ENCODE peak calls at places on chromosomes 16 and 17, in four cellular contexts. P is H9, U is IMR-90, V is neuronal stem cell. Z is an unnamed sample.

GRCh38 chr17:58969156-58969555 is 137.5 kb downstream of the TRIM37 start:
- DNase-seq in U (no peak), V (no peak), P (no peak), Z (no peak)

GRCh38 chr17:48814504-48814903 is 2.5 kb downstream of the TTLL6 start:
- DNase-seq in V (peak), U (peak), P (peak), Z (peak)

GRCh38 chr17:31654936-31655335 is 204.1 kb downstream of the COPRS start:
- DNase-seq in P (no peak), V (no peak), U (peak), Z (peak)

GRCh38 chr16:54933281-54934150 is 2.9 kb downstream of the IRX5 start:
- DNase-seq in V (peak), U (no peak), P (peak), Z (no peak)

GRCh38 chr17:59762022-59762825 is 54.8 kb downstream of the VMP1 start:
- DNase-seq in U (peak), V (no peak), P (no peak), Z (no peak)

GRCh38 chr16:46839986-46840443 is 9.0 kb upstream of the C16orf87 start:
- DNase-seq in U (no peak), P (no peak), V (no peak), Z (no peak)

GRCh38 chr17:81494984-81495383 is 17.6 kb downstream of the ACTG1 start:
- DNase-seq in V (no peak), U (no peak), P (no peak), Z (no peak)

GRCh38 chr17:32610027-32610650 is 123.3 kb downstream of the CDK5R1 start:
- DNase-seq in U (no peak), V (peak), P (peak), Z (no peak)

GRCh38 chr17:311119-311848 is 41.3 kb downstream of the RPH3AL start:
- DNase-seq in U (no peak), V (no peak), P (no peak), Z (no peak)

GRCh38 chr17:38970804-38971203 is 3.6 kb upstream of the FBXO47 start:
- DNase-seq in V (no peak), U (no peak), P (no peak), Z (no peak)

GRCh38 chr17:17347956-17348871 is 45.0 kb downstream of the NT5M start:
- DNase-seq in V (no peak), P (no peak), U (no peak), Z (no peak)

GRCh38 chr16:73697336-73697735 is 599.3 kb upstream of the PSMD7 start:
- DNase-seq in V (no peak), P (no peak), U (no peak), Z (no peak)

GRCh38 chr17:16418684-16419066 is 3.3 kb downstream of the TRPV2 start:
- DNase-seq in P (no peak), V (no peak), U (no peak), Z (no peak)

GRCh38 chr17:41781404-41782110 is 5.0 kb downstream of the JUP start:
- DNase-seq in P (no peak), V (no peak), U (no peak), Z (peak)

GRCh38 chr17:67679721-67680120 is 38.0 kb upstream of the NOL11 start:
- DNase-seq in V (no peak), U (no peak), P (no peak), Z (no peak)

GRCh38 chr16:85312642-85313540 is 200.6 kb upstream of the CIBAR2 start:
- DNase-seq in P (no peak), V (no peak), U (no peak), Z (peak)

GRCh38 chr17:15263206-15263579 is 1.9 kb downstream of the PMP22 start:
- DNase-seq in V (peak), P (no peak), U (peak), Z (peak)

GRCh38 chr16:72532896-72533295 is 360.9 kb upstream of the PMFBP1 start:
- DNase-seq in P (no peak), U (no peak), V (no peak), Z (no peak)

GRCh38 chr17:35752945-35753764 is at the start of gene GAS2L2:
- DNase-seq in U (no peak), P (no peak), V (no peak), Z (no peak)

GRCh38 chr16:4947722-4948503 is 10.2 kb upstream of the SEC14L5 start:
- DNase-seq in U (no peak), P (peak), V (peak), Z (no peak)

GRCh38 chr17:69363488-69364210 is 36.7 kb upstream of the ABCA5 start:
- DNase-seq in P (no peak), V (no peak), U (no peak), Z (no peak)

GRCh38 chr17:1179112-1179634 is 608 bp downstream of the ABR start:
- DNase-seq in U (no peak), P (no peak), V (no peak), Z (no peak)

GRCh38 chr16:7650446-7650845 is 317.8 kb downstream of the RBFOX1 start:
- DNase-seq in U (no peak), P (no peak), V (no peak), Z (no peak)

GRCh38 chr16:23959069-23959800 is 123.5 kb downstream of the PRKCB start:
- DNase-seq in V (no peak), P (no peak), U (no peak), Z (no peak)

GRCh38 chr16:56336071-56336688 is 89.2 kb downstream of the AMFR start:
- DNase-seq in P (no peak), U (no peak), V (no peak), Z (no peak)

GRCh38 chr17:15931394-15931793 is 13.5 kb upstream of the ADORA2B start:
- DNase-seq in U (no peak), P (no peak), V (no peak), Z (no peak)

GRCh38 chr16:46907061-46907774 is 23.1 kb downstream of the GPT2 start:
- DNase-seq in U (no peak), V (no peak), P (no peak), Z (no peak)

GRCh38 chr17:74763565-74764387 is 12.4 kb downstream of the NAT9 start:
- DNase-seq in V (peak), U (no peak), P (no peak), Z (no peak)
- H2BK120ac ChIP-seq in V (peak), U (no peak), P (no peak), Z (no peak)

GRCh38 chr16:89175280-89176146 is 4.0 kb downstream of the CDH15 start:
- DNase-seq in P (no peak), V (no peak), U (no peak), Z (no peak)

GRCh38 chr16:89173629-89173921 is 2.0 kb downstream of the CDH15 start:
- DNase-seq in V (no peak), U (no peak), P (no peak), Z (no peak)

GRCh38 chr16:89176147-89176690 is 4.7 kb downstream of the CDH15 start:
- DNase-seq in V (no peak), P (no peak), U (no peak), Z (no peak)

GRCh38 chr16:89174055-89174827 is 2.7 kb downstream of the CDH15 start:
- DNase-seq in P (peak), V (no peak), U (no peak), Z (no peak)

DNA sequence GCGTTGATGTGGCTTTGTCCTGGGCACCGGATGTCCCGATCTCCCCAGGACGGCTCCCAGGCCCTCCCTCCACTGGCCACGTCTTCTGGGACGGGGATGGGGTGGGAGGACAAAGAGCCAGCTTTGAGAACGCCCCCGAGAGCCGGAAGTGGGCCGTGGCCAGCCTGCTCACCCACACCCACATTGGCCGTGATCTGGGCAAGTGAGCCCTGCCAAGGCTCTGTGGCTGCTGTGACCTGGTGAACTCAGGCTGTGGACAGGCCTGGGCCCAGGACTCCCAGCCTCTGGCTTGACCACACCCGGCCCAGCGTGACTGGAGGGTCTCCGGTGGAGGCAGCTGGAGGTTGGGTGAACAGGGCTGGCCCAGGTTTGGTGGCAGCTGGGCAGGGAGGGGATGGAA is 3.3 kb downstream of the CDH15 start:
- DNase-seq in V (no peak), U (no peak), P (no peak), Z (no peak)
- H2BK120ac ChIP-seq in V (peak), U (no peak), P (no peak), Z (no peak)

GRCh38 chr16:82643936-82644630 is 17.3 kb downstream of the CDH13 start:
- DNase-seq in V (no peak), U (no peak), P (peak), Z (peak)
- H2BK120ac ChIP-seq in V (no peak), U (peak), P (no peak), Z (peak)

GRCh38 chr16:11310634-11310977 is 29.5 kb upstream of the PRM1 start:
- DNase-seq in V (no peak), P (no peak), U (no peak), Z (no peak)
- H2BK120ac ChIP-seq in V (no peak), P (no peak), U (peak), Z (no peak)

DNA sequence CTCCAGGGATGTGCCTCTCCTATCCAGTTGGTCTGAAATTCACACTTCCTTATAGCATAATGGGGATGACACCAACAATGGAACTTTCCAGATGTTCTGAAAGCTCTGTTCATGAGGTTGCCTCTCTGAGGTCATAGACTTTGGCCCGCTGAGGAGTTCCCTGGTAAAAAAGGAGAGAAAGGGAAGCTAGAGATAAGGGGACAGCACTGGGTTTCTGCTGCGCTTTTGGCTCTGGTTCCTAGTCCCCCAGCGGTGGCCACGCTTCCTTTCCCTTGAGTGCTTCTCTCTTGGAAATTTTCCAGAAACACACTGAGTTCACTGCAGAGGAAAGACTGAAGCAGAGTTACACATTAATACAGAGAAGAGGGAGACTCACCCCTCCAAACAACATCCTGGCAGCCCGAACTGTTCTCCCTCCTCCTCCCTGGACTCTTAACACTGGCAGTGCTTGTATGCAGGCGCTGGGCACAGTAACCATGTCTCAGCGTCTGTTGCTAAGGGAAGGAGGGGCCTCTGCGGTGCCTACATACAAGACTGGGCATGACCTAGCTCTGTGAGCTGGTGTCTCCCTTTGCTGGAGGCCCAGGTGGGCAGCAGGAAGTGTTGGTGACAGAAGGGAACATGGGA is at the start of gene DNAH3:
- DNase-seq in P (no peak), V (no peak), U (no peak), Z (no peak)
- H2BK120ac ChIP-seq in P (no peak), V (no peak), U (no peak), Z (no peak)

GRCh38 chr17:77306048-77306789 is 165.4 kb downstream of the SEC14L1 start:
- DNase-seq in U (no peak), V (no peak), P (no peak), Z (no peak)

GRCh38 chr17:77304051-77304745 is 163.4 kb downstream of the SEC14L1 start:
- DNase-seq in V (no peak), P (no peak), U (no peak), Z (no peak)

GRCh38 chr17:77303620-77304019 is 162.9 kb downstream of the SEC14L1 start:
- DNase-seq in V (no peak), U (peak), P (no peak), Z (no peak)

GRCh38 chr17:77306790-77307478 is 166.2 kb downstream of the SEC14L1 start:
- DNase-seq in U (no peak), V (no peak), P (no peak), Z (peak)

DNA sequence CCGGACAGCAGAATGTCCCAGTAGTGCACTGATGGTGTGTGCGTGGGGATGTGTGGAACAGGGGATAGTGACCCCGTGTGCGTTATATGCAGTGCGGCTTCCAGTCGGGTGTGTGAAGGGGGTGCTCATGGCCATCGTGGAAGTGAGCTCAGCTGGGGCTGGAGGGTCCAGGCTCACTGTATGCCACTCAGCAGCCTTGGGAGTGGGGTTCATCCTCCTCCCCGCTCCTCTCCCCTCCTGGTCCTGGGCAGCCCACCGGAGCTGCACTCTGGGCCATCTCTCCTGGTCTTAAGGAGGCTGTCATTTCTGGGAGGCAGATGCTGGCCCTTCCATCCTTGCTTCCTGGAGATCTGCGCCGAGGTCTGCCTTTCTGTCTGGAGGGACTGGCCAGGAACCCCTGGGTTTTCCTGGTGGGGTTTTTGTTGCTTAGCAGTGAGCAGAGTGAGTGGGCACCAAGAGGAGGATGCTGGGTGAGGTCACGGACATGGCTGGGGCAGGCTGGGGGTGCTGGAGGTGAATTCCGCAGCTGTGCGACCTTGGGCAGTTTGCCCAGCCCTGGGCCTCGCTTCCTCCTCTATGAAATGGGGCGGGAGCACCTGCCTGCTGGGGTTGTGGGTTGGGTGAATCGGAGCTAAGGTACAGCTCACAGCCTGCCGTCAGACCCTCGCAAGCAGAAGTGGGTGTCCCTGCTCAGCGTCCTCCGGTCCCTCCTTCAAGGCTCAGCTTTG is 164.1 kb downstream of the SEC14L1 start:
- DNase-seq in V (no peak), U (no peak), P (no peak), Z (no peak)
- H2BK120ac ChIP-seq in V (no peak), U (peak), P (no peak), Z (no peak)

Z was measured in trophoblast cell.